ENCODE peak calls at places on chromosomes 4 and X, in six cellular contexts. One of them, this sample, is unnamed.

GRCh38 chr4:150625033-150625432 is 43.1 kb downstream of the MAB21L2 start:
- DNase-seq in ureter: no peak
- DNase-seq in activated B cell treated with CpG ODN at 0.5 μM for 24 hours: no peak
- DNase-seq in hepatocyte: no peak
- DNase-seq in globus pallidus: no peak
- DNase-seq in activated CD4-positive, alpha-beta T cell treated with anti-CD3 and anti-CD28 coated beads for 1 hour: no peak
- DNase-seq in this sample: no peak

GRCh38 chr4:140426610-140427103 is 791 bp downstream of the CLGN start:
- DNase-seq in ureter: no peak
- DNase-seq in globus pallidus: no peak
- DNase-seq in hepatocyte: peak
- DNase-seq in activated CD4-positive, alpha-beta T cell treated with anti-CD3 and anti-CD28 coated beads for 1 hour: no peak
- DNase-seq in activated B cell treated with CpG ODN at 0.5 μM for 24 hours: no peak
- DNase-seq in this sample: no peak

GRCh38 chr4:91319869-91320268 is 983.9 kb upstream of the GRID2 start:
- DNase-seq in activated B cell treated with CpG ODN at 0.5 μM for 24 hours: no peak
- DNase-seq in ureter: no peak
- DNase-seq in activated CD4-positive, alpha-beta T cell treated with anti-CD3 and anti-CD28 coated beads for 1 hour: no peak
- DNase-seq in hepatocyte: no peak
- DNase-seq in globus pallidus: no peak
- DNase-seq in this sample: no peak

GRCh38 chr4:42855779-42856178 is 36.7 kb upstream of the GRXCR1 start:
- DNase-seq in activated B cell treated with CpG ODN at 0.5 μM for 24 hours: no peak
- DNase-seq in ureter: no peak
- DNase-seq in activated CD4-positive, alpha-beta T cell treated with anti-CD3 and anti-CD28 coated beads for 1 hour: no peak
- DNase-seq in hepatocyte: no peak
- DNase-seq in globus pallidus: no peak
- DNase-seq in this sample: no peak

GRCh38 chr4:88104902-88105610 is 53.4 kb downstream of the ABCG2 start:
- DNase-seq in activated CD4-positive, alpha-beta T cell treated with anti-CD3 and anti-CD28 coated beads for 1 hour: no peak
- DNase-seq in hepatocyte: peak
- DNase-seq in globus pallidus: no peak
- DNase-seq in ureter: no peak
- DNase-seq in activated B cell treated with CpG ODN at 0.5 μM for 24 hours: no peak
- DNase-seq in this sample: no peak

GRCh38 chrX:155334486-155335316 is at the start of gene CLIC2:
- DNase-seq in activated B cell treated with CpG ODN at 0.5 μM for 24 hours: no peak
- DNase-seq in globus pallidus: no peak
- DNase-seq in hepatocyte: peak
- DNase-seq in activated CD4-positive, alpha-beta T cell treated with anti-CD3 and anti-CD28 coated beads for 1 hour: no peak
- DNase-seq in ureter: no peak
- DNase-seq in this sample: no peak

GRCh38 chrX:42846741-42847140 is 68.8 kb upstream of the PPP1R2C start:
- DNase-seq in hepatocyte: no peak
- DNase-seq in globus pallidus: no peak
- DNase-seq in activated CD4-positive, alpha-beta T cell treated with anti-CD3 and anti-CD28 coated beads for 1 hour: no peak
- DNase-seq in ureter: no peak
- DNase-seq in activated B cell treated with CpG ODN at 0.5 μM for 24 hours: no peak
- DNase-seq in this sample: no peak

GRCh38 chr4:89024051-89024675 is 32.8 kb downstream of the FAM13A start:
- DNase-seq in hepatocyte: peak
- DNase-seq in activated CD4-positive, alpha-beta T cell treated with anti-CD3 and anti-CD28 coated beads for 1 hour: no peak
- DNase-seq in globus pallidus: peak
- DNase-seq in activated B cell treated with CpG ODN at 0.5 μM for 24 hours: no peak
- DNase-seq in ureter: peak
- DNase-seq in this sample: no peak

GRCh38 chr4:83125738-83126141 is 11.2 kb upstream of the PLAC8 start:
- DNase-seq in activated CD4-positive, alpha-beta T cell treated with anti-CD3 and anti-CD28 coated beads for 1 hour: no peak
- DNase-seq in activated B cell treated with CpG ODN at 0.5 μM for 24 hours: no peak
- DNase-seq in ureter: no peak
- DNase-seq in globus pallidus: no peak
- DNase-seq in hepatocyte: peak
- DNase-seq in this sample: no peak

GRCh38 chr4:102663073-102663472 is 97.7 kb downstream of the MANBA start:
- DNase-seq in activated CD4-positive, alpha-beta T cell treated with anti-CD3 and anti-CD28 coated beads for 1 hour: no peak
- DNase-seq in activated B cell treated with CpG ODN at 0.5 μM for 24 hours: no peak
- DNase-seq in globus pallidus: no peak
- DNase-seq in ureter: no peak
- DNase-seq in hepatocyte: no peak
- DNase-seq in this sample: no peak

GRCh38 chrX:7047951-7048350 is 99.6 kb upstream of the STS start:
- DNase-seq in hepatocyte: no peak
- DNase-seq in ureter: no peak
- DNase-seq in activated B cell treated with CpG ODN at 0.5 μM for 24 hours: no peak
- DNase-seq in globus pallidus: no peak
- DNase-seq in activated CD4-positive, alpha-beta T cell treated with anti-CD3 and anti-CD28 coated beads for 1 hour: no peak
- DNase-seq in this sample: no peak

GRCh38 chrX:50704360-50704759 is 109.6 kb downstream of the SHROOM4 start:
- DNase-seq in activated B cell treated with CpG ODN at 0.5 μM for 24 hours: no peak
- DNase-seq in activated CD4-positive, alpha-beta T cell treated with anti-CD3 and anti-CD28 coated beads for 1 hour: no peak
- DNase-seq in ureter: no peak
- DNase-seq in hepatocyte: no peak
- DNase-seq in globus pallidus: no peak
- DNase-seq in this sample: no peak

GRCh38 chrX:29852767-29853166 is 362.6 kb upstream of the MAGEB2 start:
- DNase-seq in activated CD4-positive, alpha-beta T cell treated with anti-CD3 and anti-CD28 coated beads for 1 hour: no peak
- DNase-seq in globus pallidus: peak
- DNase-seq in hepatocyte: no peak
- DNase-seq in ureter: no peak
- DNase-seq in activated B cell treated with CpG ODN at 0.5 μM for 24 hours: no peak
- DNase-seq in this sample: no peak

GRCh38 chrX:8189096-8189830 is 18.2 kb upstream of the VCX2 start:
- DNase-seq in hepatocyte: no peak
- DNase-seq in globus pallidus: no peak
- DNase-seq in activated CD4-positive, alpha-beta T cell treated with anti-CD3 and anti-CD28 coated beads for 1 hour: no peak
- DNase-seq in ureter: no peak
- DNase-seq in activated B cell treated with CpG ODN at 0.5 μM for 24 hours: no peak
- DNase-seq in this sample: no peak

GRCh38 chr4:19694829-19695228 is 556.9 kb upstream of the SLIT2 start:
- DNase-seq in globus pallidus: peak
- DNase-seq in ureter: no peak
- DNase-seq in activated CD4-positive, alpha-beta T cell treated with anti-CD3 and anti-CD28 coated beads for 1 hour: no peak
- DNase-seq in activated B cell treated with CpG ODN at 0.5 μM for 24 hours: no peak
- DNase-seq in hepatocyte: no peak
- DNase-seq in this sample: no peak

GRCh38 chrX:155962906-155963305 is 34.6 kb upstream of the IL9R start:
- DNase-seq in hepatocyte: peak
- DNase-seq in ureter: no peak
- DNase-seq in activated B cell treated with CpG ODN at 0.5 μM for 24 hours: no peak
- DNase-seq in activated CD4-positive, alpha-beta T cell treated with anti-CD3 and anti-CD28 coated beads for 1 hour: no peak
- DNase-seq in globus pallidus: no peak
- DNase-seq in this sample: no peak

GRCh38 chr4:68951078-68951805 is at the start of gene UGT2A3:
- DNase-seq in activated B cell treated with CpG ODN at 0.5 μM for 24 hours: no peak
- DNase-seq in activated CD4-positive, alpha-beta T cell treated with anti-CD3 and anti-CD28 coated beads for 1 hour: no peak
- DNase-seq in ureter: no peak
- DNase-seq in globus pallidus: no peak
- DNase-seq in hepatocyte: peak
- DNase-seq in this sample: no peak

GRCh38 chr4:2798399-2799301 is 5.8 kb downstream of the SH3BP2 start:
- DNase-seq in ureter: peak
- DNase-seq in activated CD4-positive, alpha-beta T cell treated with anti-CD3 and anti-CD28 coated beads for 1 hour: no peak
- DNase-seq in hepatocyte: no peak
- DNase-seq in activated B cell treated with CpG ODN at 0.5 μM for 24 hours: peak
- DNase-seq in globus pallidus: no peak
- DNase-seq in this sample: no peak

GRCh38 chr4:118964891-118965411 is 76.3 kb downstream of the SYNPO2 start:
- DNase-seq in globus pallidus: no peak
- DNase-seq in activated B cell treated with CpG ODN at 0.5 μM for 24 hours: no peak
- DNase-seq in activated CD4-positive, alpha-beta T cell treated with anti-CD3 and anti-CD28 coated beads for 1 hour: no peak
- DNase-seq in ureter: peak
- DNase-seq in hepatocyte: no peak
- DNase-seq in this sample: no peak

GRCh38 chr4:1293981-1294380 is 4.3 kb downstream of the MAEA start:
- DNase-seq in activated B cell treated with CpG ODN at 0.5 μM for 24 hours: no peak
- DNase-seq in ureter: no peak
- DNase-seq in activated CD4-positive, alpha-beta T cell treated with anti-CD3 and anti-CD28 coated beads for 1 hour: no peak
- DNase-seq in hepatocyte: no peak
- DNase-seq in globus pallidus: no peak
- DNase-seq in this sample: no peak

GRCh38 chr4:97142893-97143292 is 1000.4 kb downstream of the STPG2 start:
- DNase-seq in activated B cell treated with CpG ODN at 0.5 μM for 24 hours: no peak
- DNase-seq in hepatocyte: no peak
- DNase-seq in activated CD4-positive, alpha-beta T cell treated with anti-CD3 and anti-CD28 coated beads for 1 hour: no peak
- DNase-seq in ureter: no peak
- DNase-seq in globus pallidus: no peak
- DNase-seq in this sample: no peak

GRCh38 chr4:120724656-120725055 is 197.9 kb downstream of the PRDM5 start:
- DNase-seq in ureter: no peak
- DNase-seq in activated CD4-positive, alpha-beta T cell treated with anti-CD3 and anti-CD28 coated beads for 1 hour: no peak
- DNase-seq in hepatocyte: no peak
- DNase-seq in activated B cell treated with CpG ODN at 0.5 μM for 24 hours: no peak
- DNase-seq in globus pallidus: no peak
- DNase-seq in this sample: no peak

GRCh38 chr4:114180481-114180880 is 201.0 kb upstream of the ARSJ start:
- DNase-seq in hepatocyte: peak
- DNase-seq in globus pallidus: peak
- DNase-seq in ureter: peak
- DNase-seq in activated B cell treated with CpG ODN at 0.5 μM for 24 hours: no peak
- DNase-seq in activated CD4-positive, alpha-beta T cell treated with anti-CD3 and anti-CD28 coated beads for 1 hour: no peak
- DNase-seq in this sample: no peak

GRCh38 chr4:37763831-37764230 is 62.7 kb upstream of the PGM2 start:
- DNase-seq in globus pallidus: no peak
- DNase-seq in activated B cell treated with CpG ODN at 0.5 μM for 24 hours: no peak
- DNase-seq in ureter: no peak
- DNase-seq in hepatocyte: no peak
- DNase-seq in activated CD4-positive, alpha-beta T cell treated with anti-CD3 and anti-CD28 coated beads for 1 hour: no peak
- DNase-seq in this sample: no peak

GRCh38 chr4:18052158-18052557 is 30.6 kb upstream of the LCORL start:
- DNase-seq in hepatocyte: no peak
- DNase-seq in globus pallidus: no peak
- DNase-seq in ureter: no peak
- DNase-seq in activated B cell treated with CpG ODN at 0.5 μM for 24 hours: no peak
- DNase-seq in activated CD4-positive, alpha-beta T cell treated with anti-CD3 and anti-CD28 coated beads for 1 hour: no peak
- DNase-seq in this sample: no peak

GRCh38 chrX:67555578-67556203 is 11.9 kb downstream of the AR start:
- DNase-seq in ureter: no peak
- DNase-seq in globus pallidus: peak
- DNase-seq in activated B cell treated with CpG ODN at 0.5 μM for 24 hours: no peak
- DNase-seq in activated CD4-positive, alpha-beta T cell treated with anti-CD3 and anti-CD28 coated beads for 1 hour: no peak
- DNase-seq in hepatocyte: peak
- DNase-seq in this sample: no peak

GRCh38 chr4:134544303-134544761 is 342.7 kb upstream of the PABPC4L start:
- DNase-seq in hepatocyte: peak
- DNase-seq in activated B cell treated with CpG ODN at 0.5 μM for 24 hours: no peak
- DNase-seq in globus pallidus: no peak
- DNase-seq in ureter: no peak
- DNase-seq in activated CD4-positive, alpha-beta T cell treated with anti-CD3 and anti-CD28 coated beads for 1 hour: no peak
- DNase-seq in this sample: no peak

GRCh38 chr4:2694691-2695090 is 61.4 kb downstream of the TNIP2 start:
- DNase-seq in ureter: no peak
- DNase-seq in activated CD4-positive, alpha-beta T cell treated with anti-CD3 and anti-CD28 coated beads for 1 hour: no peak
- DNase-seq in globus pallidus: no peak
- DNase-seq in hepatocyte: no peak
- DNase-seq in activated B cell treated with CpG ODN at 0.5 μM for 24 hours: no peak
- DNase-seq in this sample: no peak

GRCh38 chr4:184399505-184399893 is 74.9 kb downstream of the IRF2 start:
- DNase-seq in activated CD4-positive, alpha-beta T cell treated with anti-CD3 and anti-CD28 coated beads for 1 hour: no peak
- DNase-seq in globus pallidus: no peak
- DNase-seq in hepatocyte: no peak
- DNase-seq in activated B cell treated with CpG ODN at 0.5 μM for 24 hours: no peak
- DNase-seq in ureter: no peak
- DNase-seq in this sample: no peak

GRCh38 chr4:163566257-163566656 is 71.8 kb downstream of the TMA16 start:
- DNase-seq in activated B cell treated with CpG ODN at 0.5 μM for 24 hours: no peak
- DNase-seq in ureter: no peak
- DNase-seq in hepatocyte: peak
- DNase-seq in activated CD4-positive, alpha-beta T cell treated with anti-CD3 and anti-CD28 coated beads for 1 hour: no peak
- DNase-seq in globus pallidus: no peak
- DNase-seq in this sample: no peak